ENCODE peak calls at places on chromosome 3, in six cellular contexts. J, X, N, B, L and W are unnamed samples.

GRCh38 chr3:152583913-152584312 is 251.0 kb upstream of the P2RY1 start:
- DNase-seq in X (no peak), N (peak), J (no peak), B (no peak), L (no peak), W (no peak)

GRCh38 chr3:152737021-152737908 is 97.7 kb upstream of the P2RY1 start:
- DNase-seq in J (peak), X (no peak), B (peak), L (peak), N (peak), W (no peak)

GRCh38 chr3:148307443-148307843 is 390.3 kb upstream of the AGTR1 start:
- DNase-seq in B (no peak), X (no peak), J (no peak), L (no peak), N (no peak), W (no peak)

GRCh38 chr3:47865192-47865591 is 62.3 kb downstream of the DHX30 start:
- DNase-seq in J (no peak), B (no peak), N (peak), X (no peak), L (no peak), W (no peak)

GRCh38 chr3:57160046-57160730 is 5.0 kb downstream of the IL17RD start:
- DNase-seq in X (no peak), J (no peak), L (peak), N (no peak), B (no peak), W (no peak)

GRCh38 chr3:11060500-11061251 is 68.1 kb downstream of the SLC6A1 start:
- DNase-seq in J (no peak), B (peak), N (peak), L (peak), X (peak), W (peak)

GRCh38 chr3:58564054-58564453 is 13.1 kb downstream of the FAM107A start:
- DNase-seq in L (no peak), N (no peak), J (no peak), X (no peak), B (no peak), W (no peak)

GRCh38 chr3:39907981-39908380 is 98.6 kb downstream of the MYRIP start:
- DNase-seq in J (no peak), X (no peak), B (no peak), N (no peak), L (peak), W (no peak)

GRCh38 chr3:10374311-10374710 is 53.4 kb upstream of the SEC13 start:
- DNase-seq in L (no peak), N (no peak), J (no peak), B (no peak), X (no peak), W (peak)

GRCh38 chr3:101495552-101495951 is 17.5 kb downstream of the SENP7 start:
- DNase-seq in X (no peak), J (no peak), L (no peak), B (no peak), N (no peak), W (no peak)

GRCh38 chr3:196740476-196741400 is 1.1 kb downstream of the PAK2 start:
- DNase-seq in J (no peak), X (peak), B (peak), N (peak), L (peak), W (no peak)

GRCh38 chr3:9398715-9399708 is 1.6 kb downstream of the SETD5 start:
- DNase-seq in J (no peak), L (no peak), X (peak), N (peak), B (peak), W (peak)

GRCh38 chr3:10806001-10806400 is 10.0 kb upstream of the SLC6A11 start:
- DNase-seq in L (no peak), J (no peak), B (no peak), N (no peak), X (no peak), W (no peak)

GRCh38 chr3:112653881-112654300 is 12.9 kb upstream of the CCDC80 start:
- DNase-seq in J (peak), B (no peak), N (peak), L (peak), X (no peak), W (no peak)

GRCh38 chr3:176663819-176664218 is 533.5 kb downstream of the TBL1XR1 start:
- DNase-seq in J (peak), X (no peak), B (no peak), N (peak), L (no peak), W (no peak)

GRCh38 chr3:197801801-197802504 is 10.9 kb downstream of the LRCH3 start:
- DNase-seq in L (no peak), B (peak), J (no peak), X (peak), N (peak), W (no peak)

GRCh38 chr3:145448436-145448835 is 712.5 kb downstream of the PLOD2 start:
- DNase-seq in L (no peak), X (no peak), J (no peak), N (no peak), B (no peak), W (no peak)

GRCh38 chr3:279325-279724 is 82.8 kb downstream of the CHL1 start:
- DNase-seq in X (no peak), L (no peak), N (no peak), J (no peak), B (no peak), W (no peak)

GRCh38 chr3:189233225-189233858 is 61.6 kb downstream of the TPRG1 start:
- DNase-seq in N (peak), B (peak), X (no peak), L (peak), J (peak), W (peak)

GRCh38 chr3:140898340-140899180 is 43.1 kb upstream of the SLC25A36 start:
- DNase-seq in L (no peak), X (peak), B (no peak), N (peak), J (peak), W (no peak)

GRCh38 chr3:115921711-115922110 is 298.4 kb downstream of the GAP43 start:
- DNase-seq in L (no peak), J (no peak), N (no peak), B (no peak), X (no peak), W (no peak)

GRCh38 chr3:161700998-161701397 is 204.4 kb downstream of the OTOL1 start:
- DNase-seq in N (no peak), J (no peak), L (no peak), B (no peak), X (no peak), W (no peak)

GRCh38 chr3:70233112-70233511 is 79.3 kb downstream of the MDFIC2 start:
- DNase-seq in X (no peak), N (no peak), L (no peak), J (no peak), B (no peak), W (no peak)

GRCh38 chr3:173894-174293 is 22.7 kb upstream of the CHL1 start:
- DNase-seq in N (no peak), J (no peak), B (no peak), X (no peak), L (no peak), W (no peak)

GRCh38 chr3:107524214-107525100 is 1.7 kb downstream of the BBX start:
- DNase-seq in L (peak), J (no peak), X (peak), N (peak), B (peak), W (peak)

GRCh38 chr3:38004415-38005075 is 14.0 kb downstream of the VILL start:
- DNase-seq in X (no peak), J (no peak), B (peak), L (peak), N (peak), W (no peak)

GRCh38 chr3:107117156-107117555 is 260.1 kb upstream of the CCDC54 start:
- DNase-seq in B (no peak), X (no peak), N (no peak), J (no peak), L (no peak), W (no peak)